ENCODE peak calls at places on chromosome 10, in six cellular contexts. One of them, this sample, is unnamed.

GRCh38 chr10:311901-312665 is 176.8 kb downstream of the ZMYND11 start:
- DNase-seq in neuronal stem cell: no peak
- DNase-seq in H9: no peak
- DNase-seq in mesendoderm: no peak
- DNase-seq in H1: no peak
- DNase-seq in IMR-90: no peak
- DNase-seq in this sample: no peak

GRCh38 chr10:67386260-67386659 is 309.7 kb downstream of the CTNNA3 start:
- DNase-seq in neuronal stem cell: no peak
- DNase-seq in H9: no peak
- DNase-seq in mesendoderm: no peak
- DNase-seq in H1: no peak
- DNase-seq in IMR-90: no peak
- DNase-seq in this sample: no peak

GRCh38 chr10:35465601-35466140 is 129.4 kb downstream of the CCNY start:
- DNase-seq in neuronal stem cell: no peak
- DNase-seq in H9: no peak
- DNase-seq in mesendoderm: no peak
- DNase-seq in H1: no peak
- DNase-seq in IMR-90: no peak
- DNase-seq in this sample: no peak

GRCh38 chr10:122363722-122364463 is 10.6 kb upstream of the PLEKHA1 start:
- DNase-seq in neuronal stem cell: no peak
- DNase-seq in H9: no peak
- DNase-seq in mesendoderm: no peak
- DNase-seq in H1: peak
- DNase-seq in IMR-90: no peak
- DNase-seq in this sample: no peak

GRCh38 chr10:62108768-62109430 is 159.7 kb downstream of the RTKN2 start:
- DNase-seq in neuronal stem cell: no peak
- DNase-seq in H9: no peak
- DNase-seq in mesendoderm: no peak
- DNase-seq in H1: no peak
- DNase-seq in IMR-90: no peak
- DNase-seq in this sample: no peak

GRCh38 chr10:131519723-131520122 is 208.2 kb upstream of the TCERG1L start:
- DNase-seq in neuronal stem cell: no peak
- DNase-seq in H9: no peak
- DNase-seq in mesendoderm: no peak
- DNase-seq in H1: no peak
- DNase-seq in IMR-90: no peak
- DNase-seq in this sample: no peak

GRCh38 chr10:27542812-27543211 is 38.7 kb downstream of the RAB18 start:
- DNase-seq in neuronal stem cell: no peak
- DNase-seq in H9: no peak
- DNase-seq in mesendoderm: no peak
- DNase-seq in H1: no peak
- DNase-seq in IMR-90: peak
- DNase-seq in this sample: peak

GRCh38 chr10:33252794-33253203 is 81.7 kb downstream of the NRP1 start:
- DNase-seq in neuronal stem cell: no peak
- DNase-seq in H9: no peak
- DNase-seq in mesendoderm: no peak
- DNase-seq in H1: no peak
- DNase-seq in IMR-90: peak
- DNase-seq in this sample: peak

GRCh38 chr10:99945286-99945685 is 64.5 kb downstream of the DNMBP start:
- DNase-seq in neuronal stem cell: no peak
- DNase-seq in H9: no peak
- DNase-seq in mesendoderm: no peak
- DNase-seq in H1: no peak
- DNase-seq in IMR-90: peak
- DNase-seq in this sample: peak

GRCh38 chr10:47143473-47143872 is 156.5 kb upstream of the GDF10 start:
- DNase-seq in neuronal stem cell: no peak
- DNase-seq in H9: no peak
- DNase-seq in mesendoderm: no peak
- DNase-seq in H1: no peak
- DNase-seq in IMR-90: no peak
- DNase-seq in this sample: no peak

GRCh38 chr10:47141349-47141748 is 158.6 kb upstream of the GDF10 start:
- DNase-seq in neuronal stem cell: no peak
- DNase-seq in H9: no peak
- DNase-seq in mesendoderm: no peak
- DNase-seq in H1: no peak
- DNase-seq in IMR-90: no peak
- DNase-seq in this sample: no peak

GRCh38 chr10:47144525-47144924 is 155.5 kb upstream of the GDF10 start:
- DNase-seq in neuronal stem cell: no peak
- DNase-seq in H9: no peak
- DNase-seq in mesendoderm: no peak
- DNase-seq in H1: no peak
- DNase-seq in IMR-90: no peak
- DNase-seq in this sample: no peak

GRCh38 chr10:47140752-47141348 is 159.1 kb upstream of the GDF10 start:
- DNase-seq in neuronal stem cell: no peak
- DNase-seq in H9: no peak
- DNase-seq in mesendoderm: peak
- DNase-seq in H1: no peak
- DNase-seq in IMR-90: no peak
- DNase-seq in this sample: no peak

DNA sequence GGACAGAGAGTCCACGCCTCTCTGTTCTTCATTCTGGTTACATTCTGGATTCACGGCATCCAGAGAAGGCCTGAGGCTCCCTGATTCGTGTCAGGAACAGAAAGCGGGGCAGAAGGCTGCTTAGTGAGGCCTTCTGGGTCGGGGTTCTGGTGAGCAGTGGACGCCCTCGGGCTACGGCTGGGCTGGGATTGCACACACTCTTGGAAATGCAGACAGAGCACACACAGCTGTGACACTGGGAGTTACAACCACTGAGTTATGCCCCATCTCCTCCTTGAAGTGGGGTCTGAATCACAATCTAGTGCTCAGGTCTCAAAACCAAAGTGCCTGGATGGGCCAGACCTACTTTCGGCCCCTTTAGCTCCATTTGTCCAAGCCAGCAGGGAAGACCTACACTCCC is 156.9 kb upstream of the GDF10 start:
- DNase-seq in neuronal stem cell: no peak
- DNase-seq in H9: no peak
- DNase-seq in mesendoderm: no peak
- DNase-seq in H1: no peak
- DNase-seq in IMR-90: no peak
- DNase-seq in this sample: no peak
- H3K9ac ChIP-seq in neuronal stem cell: no peak
- H3K9ac ChIP-seq in H9: no peak
- H3K9ac ChIP-seq in mesendoderm: no peak
- H3K9ac ChIP-seq in H1: no peak
- H3K9ac ChIP-seq in IMR-90: no peak
- H3K9ac ChIP-seq in this sample: no peak

DNA sequence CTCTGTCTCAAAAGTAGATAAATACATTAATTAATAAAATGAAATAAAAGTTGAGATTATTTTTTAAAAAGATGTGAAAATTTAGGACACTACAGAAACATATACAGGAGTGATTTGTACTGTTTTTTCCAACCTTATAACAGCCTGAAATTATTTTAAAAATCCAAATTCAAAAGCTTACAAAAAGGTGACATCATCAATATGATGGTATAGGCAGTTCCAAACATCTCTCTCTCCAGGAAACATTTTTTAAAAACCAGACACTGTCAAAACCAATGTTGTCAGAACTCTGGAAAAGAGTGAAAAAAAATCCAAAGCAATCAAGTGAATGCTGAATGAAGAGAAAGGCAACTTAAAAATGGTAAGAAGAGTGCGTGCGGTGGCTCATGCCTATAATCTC is 76.7 kb downstream of the HHEX start:
- DNase-seq in neuronal stem cell: no peak
- DNase-seq in H9: no peak
- DNase-seq in mesendoderm: no peak
- DNase-seq in H1: no peak
- DNase-seq in IMR-90: no peak
- DNase-seq in this sample: no peak
- H2BK15ac ChIP-seq in neuronal stem cell: no peak
- H2BK15ac ChIP-seq in H9: no peak
- H2BK15ac ChIP-seq in mesendoderm: no peak
- H2BK15ac ChIP-seq in H1: no peak
- H2BK15ac ChIP-seq in IMR-90: no peak
- H2BK15ac ChIP-seq in this sample: no peak

GRCh38 chr10:75102830-75103673 is 8.4 kb upstream of the SAMD8 start:
- DNase-seq in neuronal stem cell: no peak
- DNase-seq in H9: no peak
- DNase-seq in mesendoderm: no peak
- DNase-seq in H1: no peak
- DNase-seq in IMR-90: no peak
- DNase-seq in this sample: no peak

GRCh38 chr10:75106242-75106641 is 5.2 kb upstream of the SAMD8 start:
- DNase-seq in neuronal stem cell: no peak
- DNase-seq in H9: peak
- DNase-seq in mesendoderm: peak
- DNase-seq in H1: peak
- DNase-seq in IMR-90: no peak
- DNase-seq in this sample: no peak

GRCh38 chr10:75103881-75104686 is 7.4 kb upstream of the SAMD8 start:
- DNase-seq in neuronal stem cell: no peak
- DNase-seq in H9: no peak
- DNase-seq in mesendoderm: no peak
- DNase-seq in H1: no peak
- DNase-seq in IMR-90: no peak
- DNase-seq in this sample: no peak

GRCh38 chr10:75105576-75106197 is 5.8 kb upstream of the SAMD8 start:
- DNase-seq in neuronal stem cell: no peak
- DNase-seq in H9: no peak
- DNase-seq in mesendoderm: no peak
- DNase-seq in H1: no peak
- DNase-seq in IMR-90: no peak
- DNase-seq in this sample: no peak

DNA sequence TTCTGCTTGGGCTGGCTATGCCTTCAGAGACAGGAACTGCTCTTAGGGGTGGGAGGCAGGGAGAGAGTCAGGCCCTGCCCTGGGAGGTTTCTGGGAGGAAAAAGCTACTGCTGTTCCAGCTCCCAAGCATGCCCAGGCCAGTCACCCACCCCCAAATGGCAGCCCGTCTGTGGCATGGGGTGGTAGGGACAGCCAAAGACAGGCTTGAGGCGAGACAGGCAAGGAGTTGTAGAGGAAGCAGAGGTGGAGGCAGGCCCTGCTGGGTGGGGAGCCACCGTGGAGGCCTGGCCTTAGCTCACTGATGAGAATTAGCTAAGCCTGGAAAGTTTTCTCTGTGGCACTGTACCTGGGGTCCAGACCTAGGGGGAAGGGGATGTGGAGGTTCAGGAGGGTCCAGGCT is 6.6 kb upstream of the SAMD8 start:
- DNase-seq in neuronal stem cell: no peak
- DNase-seq in H9: no peak
- DNase-seq in mesendoderm: no peak
- DNase-seq in H1: no peak
- DNase-seq in IMR-90: no peak
- DNase-seq in this sample: no peak
- H3K18ac ChIP-seq in neuronal stem cell: no peak
- H3K18ac ChIP-seq in H9: peak
- H3K18ac ChIP-seq in mesendoderm: no peak
- H3K18ac ChIP-seq in H1: peak
- H3K18ac ChIP-seq in IMR-90: no peak
- H3K18ac ChIP-seq in this sample: peak

GRCh38 chr10:132540456-132540855 is 2.9 kb downstream of the INPP5A start:
- DNase-seq in neuronal stem cell: no peak
- DNase-seq in H9: no peak
- DNase-seq in mesendoderm: peak
- DNase-seq in H1: no peak
- DNase-seq in IMR-90: peak
- DNase-seq in this sample: peak

GRCh38 chr10:132541129-132541528 is 3.5 kb downstream of the INPP5A start:
- DNase-seq in neuronal stem cell: no peak
- DNase-seq in H9: no peak
- DNase-seq in mesendoderm: no peak
- DNase-seq in H1: no peak
- DNase-seq in IMR-90: no peak
- DNase-seq in this sample: no peak

GRCh38 chr10:132539431-132539839 is 1.8 kb downstream of the INPP5A start:
- DNase-seq in neuronal stem cell: no peak
- DNase-seq in H9: no peak
- DNase-seq in mesendoderm: no peak
- DNase-seq in H1: no peak
- DNase-seq in IMR-90: no peak
- DNase-seq in this sample: no peak

GRCh38 chr10:132538790-132539421 is 1.3 kb downstream of the INPP5A start:
- DNase-seq in neuronal stem cell: no peak
- DNase-seq in H9: no peak
- DNase-seq in mesendoderm: no peak
- DNase-seq in H1: no peak
- DNase-seq in IMR-90: no peak
- DNase-seq in this sample: no peak

GRCh38 chr10:132539894-132540293 is 2.3 kb downstream of the INPP5A start:
- DNase-seq in neuronal stem cell: no peak
- DNase-seq in H9: no peak
- DNase-seq in mesendoderm: no peak
- DNase-seq in H1: no peak
- DNase-seq in IMR-90: peak
- DNase-seq in this sample: peak
- H3K9ac ChIP-seq in neuronal stem cell: no peak
- H3K9ac ChIP-seq in H9: no peak
- H3K9ac ChIP-seq in mesendoderm: no peak
- H3K9ac ChIP-seq in H1: no peak
- H3K9ac ChIP-seq in IMR-90: no peak
- H3K9ac ChIP-seq in this sample: peak